ENCODE peak calls at places on chromosomes 2 and 18, in ten cellular contexts. P is H54; A is kidney epithelial cell; T is effector memory CD4-positive, alpha-beta T cell; X is T-helper 2 cell; Z is CD4-positive, alpha-beta T cell; K is heart right ventricle; U is stimulated activated CD8-positive, alpha-beta memory T cell treated with anti-CD3 and anti-CD28 coated beads, Interleukin-4, amount 100 ng/mL, for 1 hour; F is H9; L is HuH-7. V is an unnamed sample.

GRCh38 chr2:106843910-106844250 is 42.1 kb downstream of the ST6GAL2 start:
- DNase-seq in F (no peak), A (no peak), U (no peak), X (no peak), L (no peak), T (no peak), Z (no peak), K (no peak), P (no peak), V (no peak)

GRCh38 chr2:206936456-206937222 is 2.7 kb upstream of the CPO start:
- DNase-seq in L (no peak), X (no peak), Z (no peak), T (no peak), A (no peak), U (no peak), P (no peak), F (no peak), K (no peak), V (no peak)

GRCh38 chr2:134127496-134127895 is 126.4 kb upstream of the MGAT5 start:
- DNase-seq in P (no peak), F (no peak), U (no peak), L (no peak), Z (peak), X (peak), T (peak), K (no peak), A (no peak), V (peak)

GRCh38 chr2:197079414-197079813 is 152.9 kb upstream of the PGAP1 start:
- DNase-seq in P (no peak), A (no peak), L (no peak), X (no peak), U (no peak), F (no peak), T (no peak), Z (no peak), K (no peak), V (no peak)

GRCh38 chr2:54640834-54641540 is 82.5 kb upstream of the EML6 start:
- DNase-seq in X (no peak), F (no peak), K (no peak), T (no peak), U (no peak), Z (no peak), A (no peak), P (no peak), L (no peak), V (no peak)

GRCh38 chr2:168272225-168272624 is 24.8 kb upstream of the STK39 start:
- DNase-seq in X (no peak), Z (no peak), K (no peak), L (peak), T (no peak), P (no peak), U (no peak), A (no peak), F (no peak), V (no peak)

GRCh38 chr2:17915099-17915498 is 36.6 kb downstream of the KCNS3 start:
- DNase-seq in L (no peak), U (no peak), P (no peak), K (no peak), F (no peak), A (no peak), X (no peak), Z (no peak), T (no peak), V (no peak)

GRCh38 chr2:201111096-201111495 is 4.9 kb upstream of the CFLAR start:
- DNase-seq in U (no peak), K (no peak), P (no peak), T (no peak), F (no peak), Z (no peak), X (no peak), L (no peak), A (no peak), V (no peak)

GRCh38 chr18:49447810-49448745 is 12.4 kb downstream of the DYM start:
- DNase-seq in A (no peak), L (no peak), K (no peak), T (peak), Z (peak), U (no peak), F (peak), X (peak), P (no peak), V (no peak)

GRCh38 chr2:61416871-61417645 is 53.8 kb downstream of the USP34 start:
- DNase-seq in L (no peak), T (no peak), P (no peak), K (no peak), U (no peak), A (no peak), X (no peak), Z (no peak), F (no peak), V (no peak)

GRCh38 chr2:101883860-101884259 is 107.9 kb upstream of the IL1R2 start:
- DNase-seq in F (no peak), A (no peak), X (no peak), L (peak), Z (no peak), T (no peak), U (no peak), K (no peak), P (peak), V (no peak)

GRCh38 chr2:221792971-221793670 is 221.0 kb upstream of the EPHA4 start:
- DNase-seq in K (no peak), Z (no peak), P (no peak), L (no peak), F (peak), U (no peak), T (no peak), X (no peak), A (no peak), V (no peak)

GRCh38 chr2:236764716-236765115 is 195.1 kb downstream of the ACKR3 start:
- DNase-seq in A (no peak), U (no peak), P (no peak), K (no peak), T (no peak), Z (no peak), L (no peak), F (no peak), X (no peak), V (no peak)

GRCh38 chr2:198615972-198616371 is 811.6 kb downstream of the PLCL1 start:
- DNase-seq in Z (no peak), A (peak), K (no peak), T (no peak), F (no peak), L (no peak), X (no peak), P (no peak), U (no peak), V (no peak)

GRCh38 chr2:101179982-101180381 is 28.8 kb upstream of the TBC1D8 start:
- DNase-seq in P (no peak), Z (no peak), L (no peak), F (no peak), T (no peak), X (no peak), U (no peak), K (no peak), A (no peak), V (no peak)

GRCh38 chr2:104040739-104041138 is 813.2 kb upstream of the POU3F3 start:
- DNase-seq in Z (no peak), T (no peak), P (no peak), A (no peak), K (no peak), U (no peak), X (no peak), L (no peak), F (no peak), V (no peak)

V was measured in T-helper 17 cell.